ENCODE peak calls at places on chromosomes 7 and 10, in five cellular contexts. One of them, this sample, is unnamed. For H3K4me1, the result is how much of the 10 kb centered on the place peaks cover.

GRCh38 chr7:105016083-105017075 is 2.4 kb downstream of the KMT2E start:
- DNase-seq in tibial artery: no peak
- DNase-seq in naive thymus-derived CD4-positive, alpha-beta T cell: no peak
- DNase-seq in GM23248: peak
- DNase-seq in IMR-90: peak
- DNase-seq in this sample: no peak

GRCh38 chr10:86295351-86295750 is 71.2 kb downstream of the GRID1 start:
- DNase-seq in GM23248: no peak
- DNase-seq in tibial artery: peak
- DNase-seq in naive thymus-derived CD4-positive, alpha-beta T cell: no peak
- DNase-seq in IMR-90: no peak
- DNase-seq in this sample: no peak

GRCh38 chr7:26454180-26454579 is 162.5 kb downstream of the SNX10 start:
- DNase-seq in IMR-90: no peak
- DNase-seq in tibial artery: no peak
- DNase-seq in GM23248: peak
- DNase-seq in naive thymus-derived CD4-positive, alpha-beta T cell: no peak
- DNase-seq in this sample: no peak

GRCh38 chr7:47332213-47332612 is 249.7 kb downstream of the TNS3 start:
- DNase-seq in IMR-90: no peak
- DNase-seq in naive thymus-derived CD4-positive, alpha-beta T cell: no peak
- DNase-seq in GM23248: no peak
- DNase-seq in tibial artery: no peak
- DNase-seq in this sample: no peak

GRCh38 chr10:43308986-43309385 is 42.1 kb upstream of the RASGEF1A start:
- DNase-seq in tibial artery: peak
- DNase-seq in GM23248: peak
- DNase-seq in naive thymus-derived CD4-positive, alpha-beta T cell: no peak
- DNase-seq in IMR-90: no peak
- DNase-seq in this sample: no peak

GRCh38 chr7:561631-562393 is 42.2 kb upstream of the PDGFA start:
- DNase-seq in naive thymus-derived CD4-positive, alpha-beta T cell: no peak
- DNase-seq in GM23248: no peak
- DNase-seq in IMR-90: no peak
- DNase-seq in tibial artery: no peak
- DNase-seq in this sample: no peak

GRCh38 chr7:27172388-27172774 is 1.7 kb downstream of the HOXA10 start:
- DNase-seq in GM23248: peak
- DNase-seq in IMR-90: no peak
- DNase-seq in naive thymus-derived CD4-positive, alpha-beta T cell: no peak
- DNase-seq in tibial artery: peak
- DNase-seq in this sample: peak

GRCh38 chr7:29113384-29114102 is 32.8 kb downstream of the CPVL start:
- DNase-seq in IMR-90: no peak
- DNase-seq in GM23248: peak
- DNase-seq in naive thymus-derived CD4-positive, alpha-beta T cell: no peak
- DNase-seq in tibial artery: no peak
- DNase-seq in this sample: no peak

GRCh38 chr10:26508016-26508415 is 69.9 kb downstream of the APBB1IP start:
- DNase-seq in IMR-90: no peak
- DNase-seq in tibial artery: no peak
- DNase-seq in GM23248: peak
- DNase-seq in naive thymus-derived CD4-positive, alpha-beta T cell: no peak
- DNase-seq in this sample: no peak

GRCh38 chr10:72295330-72295910 is 21.7 kb downstream of the DDIT4 start:
- DNase-seq in naive thymus-derived CD4-positive, alpha-beta T cell: no peak
- DNase-seq in IMR-90: no peak
- DNase-seq in tibial artery: no peak
- DNase-seq in GM23248: no peak
- DNase-seq in this sample: no peak

GRCh38 chr7:123535517-123535916 is 1.1 kb upstream of the IQUB start:
- DNase-seq in tibial artery: no peak
- DNase-seq in IMR-90: no peak
- DNase-seq in naive thymus-derived CD4-positive, alpha-beta T cell: no peak
- DNase-seq in GM23248: no peak
- DNase-seq in this sample: no peak

GRCh38 chr7:125926621-125927020 is 997.0 kb upstream of the POT1 start:
- DNase-seq in GM23248: no peak
- DNase-seq in IMR-90: no peak
- DNase-seq in naive thymus-derived CD4-positive, alpha-beta T cell: no peak
- DNase-seq in tibial artery: no peak
- DNase-seq in this sample: no peak

GRCh38 chr7:134605978-134606923 is 40.4 kb upstream of the BPGM start:
- DNase-seq in IMR-90: peak
- DNase-seq in tibial artery: no peak
- DNase-seq in naive thymus-derived CD4-positive, alpha-beta T cell: peak
- DNase-seq in GM23248: peak
- DNase-seq in this sample: peak

GRCh38 chr7:101241015-101241363 is 3.4 kb upstream of the CLDN15 start:
- DNase-seq in IMR-90: no peak
- DNase-seq in naive thymus-derived CD4-positive, alpha-beta T cell: no peak
- DNase-seq in tibial artery: no peak
- DNase-seq in GM23248: peak
- DNase-seq in this sample: no peak

GRCh38 chr10:108586424-108586823 is 1336.9 kb downstream of the XPNPEP1 start:
- DNase-seq in tibial artery: no peak
- DNase-seq in IMR-90: no peak
- DNase-seq in GM23248: no peak
- DNase-seq in naive thymus-derived CD4-positive, alpha-beta T cell: no peak
- DNase-seq in this sample: no peak

GRCh38 chr10:90051474-90051873 is 350.1 kb downstream of the KIF20B start:
- DNase-seq in tibial artery: no peak
- DNase-seq in IMR-90: no peak
- DNase-seq in naive thymus-derived CD4-positive, alpha-beta T cell: no peak
- DNase-seq in GM23248: no peak
- DNase-seq in this sample: no peak

GRCh38 chr10:7258948-7259523 is 151.8 kb downstream of the SFMBT2 start:
- DNase-seq in tibial artery: no peak
- DNase-seq in naive thymus-derived CD4-positive, alpha-beta T cell: peak
- DNase-seq in IMR-90: no peak
- DNase-seq in GM23248: no peak
- DNase-seq in this sample: no peak

GRCh38 chr10:128498378-128498730 is 372.1 kb upstream of the MKI67 start:
- DNase-seq in tibial artery: no peak
- DNase-seq in GM23248: no peak
- DNase-seq in IMR-90: no peak
- DNase-seq in naive thymus-derived CD4-positive, alpha-beta T cell: no peak
- DNase-seq in this sample: no peak

GRCh38 chr10:123301077-123301875 is 147.1 kb downstream of the BUB3 start:
- DNase-seq in naive thymus-derived CD4-positive, alpha-beta T cell: no peak
- DNase-seq in IMR-90: no peak
- DNase-seq in GM23248: peak
- DNase-seq in tibial artery: no peak
- DNase-seq in this sample: no peak

GRCh38 chr7:157291404-157292080 is 45.3 kb upstream of the DNAJB6 start:
- DNase-seq in GM23248: no peak
- DNase-seq in tibial artery: no peak
- DNase-seq in naive thymus-derived CD4-positive, alpha-beta T cell: no peak
- DNase-seq in IMR-90: no peak
- DNase-seq in this sample: no peak

GRCh38 chr7:128830231-128831177 is at the start of gene FLNC:
- DNase-seq in naive thymus-derived CD4-positive, alpha-beta T cell: peak
- DNase-seq in GM23248: peak
- DNase-seq in IMR-90: peak
- DNase-seq in tibial artery: peak
- DNase-seq in this sample: peak

GRCh38 chr10:80767940-80768339 is 230.2 kb downstream of the SH2D4B start:
- DNase-seq in tibial artery: no peak
- DNase-seq in naive thymus-derived CD4-positive, alpha-beta T cell: no peak
- DNase-seq in GM23248: no peak
- DNase-seq in IMR-90: no peak
- DNase-seq in this sample: no peak

GRCh38 chr10:110978204-110978603 is 58.8 kb downstream of the SHOC2 start:
- DNase-seq in naive thymus-derived CD4-positive, alpha-beta T cell: no peak
- DNase-seq in GM23248: peak
- DNase-seq in IMR-90: peak
- DNase-seq in tibial artery: no peak
- DNase-seq in this sample: no peak

GRCh38 chr10:92436611-92437010 is 137.3 kb downstream of the IDE start:
- DNase-seq in GM23248: no peak
- DNase-seq in IMR-90: no peak
- DNase-seq in tibial artery: no peak
- DNase-seq in naive thymus-derived CD4-positive, alpha-beta T cell: no peak
- DNase-seq in this sample: no peak

GRCh38 chr10:70996549-70996948 is 108.2 kb upstream of the PCBD1 start:
- DNase-seq in GM23248: no peak
- DNase-seq in naive thymus-derived CD4-positive, alpha-beta T cell: no peak
- DNase-seq in IMR-90: no peak
- DNase-seq in tibial artery: no peak
- DNase-seq in this sample: no peak

GRCh38 chr10:91974960-91975359 is 51.4 kb downstream of the BTAF1 start:
- DNase-seq in IMR-90: peak
- DNase-seq in tibial artery: no peak
- DNase-seq in GM23248: peak
- DNase-seq in naive thymus-derived CD4-positive, alpha-beta T cell: no peak
- DNase-seq in this sample: no peak

GRCh38 chr7:137878333-137878961 is 31.7 kb upstream of the DGKI start:
- DNase-seq in GM23248: peak
- DNase-seq in IMR-90: peak
- DNase-seq in naive thymus-derived CD4-positive, alpha-beta T cell: no peak
- DNase-seq in tibial artery: peak
- DNase-seq in this sample: peak
- H3K4me1 ChIP-seq in GM23248: half or more
- H3K4me1 ChIP-seq in IMR-90: under half
- H3K4me1 ChIP-seq in naive thymus-derived CD4-positive, alpha-beta T cell: under half
- H3K4me1 ChIP-seq in tibial artery: under half
- H3K4me1 ChIP-seq in this sample: under half

DNA sequence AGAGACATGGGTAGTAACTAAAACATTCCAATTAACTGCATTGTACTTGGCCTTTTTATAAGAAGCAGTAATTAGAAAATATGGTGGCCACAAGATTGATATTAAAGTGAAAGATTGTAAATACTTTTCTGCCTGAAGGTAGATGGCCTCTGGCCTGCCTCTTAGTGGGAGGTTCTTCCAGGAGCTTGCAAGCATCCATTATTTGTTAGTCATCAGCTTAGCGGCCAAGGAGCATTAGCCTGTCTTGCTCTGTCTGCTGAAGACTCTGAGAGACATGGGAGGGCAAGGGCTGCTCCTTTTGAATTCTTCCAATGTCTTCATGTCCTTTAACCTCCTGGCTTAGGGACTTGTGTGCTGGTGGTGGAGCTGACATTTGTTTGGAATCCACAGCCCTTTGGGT is 80.4 kb downstream of the TCF7L2 start:
- DNase-seq in naive thymus-derived CD4-positive, alpha-beta T cell: no peak
- DNase-seq in IMR-90: peak
- DNase-seq in tibial artery: no peak
- DNase-seq in GM23248: peak
- DNase-seq in this sample: no peak
- H3K4me1 ChIP-seq in naive thymus-derived CD4-positive, alpha-beta T cell: under half
- H3K4me1 ChIP-seq in IMR-90: under half
- H3K4me1 ChIP-seq in tibial artery: half or more
- H3K4me1 ChIP-seq in GM23248: under half
- H3K4me1 ChIP-seq in this sample: under half

DNA sequence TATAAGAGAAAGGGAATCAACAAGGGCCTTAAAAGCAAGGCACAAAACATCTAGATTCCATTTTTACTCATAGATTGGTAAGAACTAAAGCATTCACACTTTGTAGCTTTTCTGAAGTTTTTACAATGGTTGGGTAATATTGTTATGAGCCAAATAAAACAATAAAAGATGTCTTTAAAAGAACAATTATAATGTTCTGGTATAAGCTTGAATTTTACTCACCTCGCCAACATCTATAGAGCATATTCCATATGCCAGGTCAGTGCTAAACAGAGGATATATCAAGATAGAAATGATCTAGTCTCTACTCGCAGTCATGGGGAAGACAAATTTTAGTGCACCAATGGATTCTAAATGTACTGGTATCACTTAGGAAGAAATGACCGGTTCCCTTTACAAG is 11.9 kb downstream of the STEAP1 start:
- DNase-seq in GM23248: no peak
- DNase-seq in IMR-90: no peak
- DNase-seq in naive thymus-derived CD4-positive, alpha-beta T cell: no peak
- DNase-seq in tibial artery: no peak
- DNase-seq in this sample: no peak
- H3K4me1 ChIP-seq in GM23248: under half
- H3K4me1 ChIP-seq in IMR-90: under half
- H3K4me1 ChIP-seq in naive thymus-derived CD4-positive, alpha-beta T cell: under half
- H3K4me1 ChIP-seq in tibial artery: under half
- H3K4me1 ChIP-seq in this sample: under half

GRCh38 chr10:688287-688620 is 1.2 kb downstream of the DIP2C start:
- DNase-seq in naive thymus-derived CD4-positive, alpha-beta T cell: no peak
- DNase-seq in GM23248: peak
- DNase-seq in IMR-90: no peak
- DNase-seq in tibial artery: peak
- DNase-seq in this sample: no peak

GRCh38 chr10:687583-688286 is 1.7 kb downstream of the DIP2C start:
- DNase-seq in IMR-90: no peak
- DNase-seq in naive thymus-derived CD4-positive, alpha-beta T cell: no peak
- DNase-seq in tibial artery: peak
- DNase-seq in GM23248: no peak
- DNase-seq in this sample: no peak

GRCh38 chr10:685613-686012 is 3.9 kb downstream of the DIP2C start:
- DNase-seq in IMR-90: no peak
- DNase-seq in naive thymus-derived CD4-positive, alpha-beta T cell: no peak
- DNase-seq in GM23248: no peak
- DNase-seq in tibial artery: no peak
- DNase-seq in this sample: no peak

GRCh38 chr10:688621-689426 is 644 bp downstream of the DIP2C start:
- DNase-seq in IMR-90: peak
- DNase-seq in tibial artery: peak
- DNase-seq in naive thymus-derived CD4-positive, alpha-beta T cell: no peak
- DNase-seq in GM23248: peak
- DNase-seq in this sample: no peak

GRCh38 chr10:686155-686931 is 3.1 kb downstream of the DIP2C start:
- DNase-seq in tibial artery: no peak
- DNase-seq in IMR-90: no peak
- DNase-seq in naive thymus-derived CD4-positive, alpha-beta T cell: no peak
- DNase-seq in GM23248: no peak
- DNase-seq in this sample: no peak
- H3K4me1 ChIP-seq in tibial artery: under half
- H3K4me1 ChIP-seq in IMR-90: under half
- H3K4me1 ChIP-seq in naive thymus-derived CD4-positive, alpha-beta T cell: under half
- H3K4me1 ChIP-seq in GM23248: under half
- H3K4me1 ChIP-seq in this sample: under half

DNA sequence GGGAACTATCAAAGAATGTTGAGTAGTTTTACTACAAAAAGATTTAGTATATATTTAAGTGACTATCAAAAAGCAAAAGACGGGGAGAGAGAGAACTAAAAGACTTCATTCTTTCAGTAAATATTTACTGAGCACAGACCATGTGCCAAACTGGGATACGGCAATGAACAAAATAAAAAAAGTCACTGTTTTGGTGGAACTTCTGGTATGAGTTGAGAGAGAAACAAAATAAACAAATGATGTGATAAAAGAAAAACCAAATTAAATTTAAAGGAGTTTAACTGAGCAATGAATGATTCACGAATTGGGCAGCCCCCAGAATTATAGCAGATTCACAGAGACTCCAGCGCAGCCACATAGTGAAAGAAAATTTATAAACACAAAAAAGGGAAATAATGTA is 17.8 kb upstream of the AKAP9 start:
- DNase-seq in naive thymus-derived CD4-positive, alpha-beta T cell: no peak
- DNase-seq in tibial artery: no peak
- DNase-seq in GM23248: no peak
- DNase-seq in IMR-90: peak
- DNase-seq in this sample: no peak
- H3K4me1 ChIP-seq in naive thymus-derived CD4-positive, alpha-beta T cell: under half
- H3K4me1 ChIP-seq in tibial artery: under half
- H3K4me1 ChIP-seq in GM23248: under half
- H3K4me1 ChIP-seq in IMR-90: under half
- H3K4me1 ChIP-seq in this sample: under half

GRCh38 chr7:1741751-1742554 is 71.9 kb downstream of the ELFN1 start:
- DNase-seq in GM23248: no peak
- DNase-seq in IMR-90: no peak
- DNase-seq in tibial artery: no peak
- DNase-seq in naive thymus-derived CD4-positive, alpha-beta T cell: no peak
- DNase-seq in this sample: no peak
- H3K4me1 ChIP-seq in GM23248: under half
- H3K4me1 ChIP-seq in IMR-90: under half
- H3K4me1 ChIP-seq in tibial artery: under half
- H3K4me1 ChIP-seq in naive thymus-derived CD4-positive, alpha-beta T cell: under half
- H3K4me1 ChIP-seq in this sample: under half